ENCODE peak calls at places on chromosomes 1 and 21, in five cellular contexts. C, B, F, A and W are unnamed samples.

GRCh38 chr1:230251644-230252191 is 174.4 kb downstream of the PGBD5 start:
- DNase-seq in B (no peak), C (no peak), F (peak; percentile 69), A (no peak), W (no peak)

GRCh38 chr1:29833596-29833995 is 597.3 kb downstream of the PTPRU start:
- DNase-seq in B (peak; percentile 85), C (no peak), A (no peak), F (no peak), W (no peak)

GRCh38 chr1:11967028-11967547 is 13.2 kb upstream of the MFN2 start:
- DNase-seq in F (peak; percentile 63), A (no peak), B (peak; percentile 65), C (no peak), W (peak; percentile 53)

GRCh38 chr1:88472283-88472682 is 211.8 kb upstream of the PKN2 start:
- DNase-seq in F (no peak), A (no peak), B (no peak), C (no peak), W (no peak)

GRCh38 chr1:234774971-234775370 is 165.0 kb upstream of the IRF2BP2 start:
- DNase-seq in C (no peak), F (no peak), A (no peak), B (no peak), W (peak; percentile 77)

GRCh38 chr1:104932949-104933679 is 1183.4 kb downstream of the AMY1C start:
- DNase-seq in C (no peak), B (no peak), F (no peak), A (no peak), W (no peak)

GRCh38 chr21:44372616-44373015 is 19.2 kb downstream of the TRPM2 start:
- DNase-seq in F (no peak), A (no peak), B (no peak), C (no peak), W (no peak)

GRCh38 chr1:230068952-230069684 is 2.1 kb downstream of the GALNT2 start:
- DNase-seq in C (no peak), F (peak; percentile 41), A (no peak), B (peak; percentile 32), W (no peak)

GRCh38 chr1:32773018-32773763 is 44.0 kb downstream of the YARS1 start:
- DNase-seq in F (peak; percentile 90), B (peak; percentile 17), C (peak; percentile 76), A (peak; percentile 89), W (peak; percentile 68)

GRCh38 chr1:203274603-203275381 is 30.5 kb upstream of the BTG2 start:
- DNase-seq in C (peak; percentile 80), F (no peak), A (no peak), B (no peak), W (no peak)

GRCh38 chr1:13926556-13926955 is 226.6 kb downstream of the PRDM2 start:
- DNase-seq in C (no peak), B (no peak), F (no peak), A (no peak), W (no peak)

GRCh38 chr1:197618065-197618464 is 157.2 kb downstream of the DENND1B start:
- DNase-seq in B (peak; percentile 60), A (no peak), C (no peak), F (no peak), W (peak; percentile 23)

GRCh38 chr1:111251570-111251969 is 24.1 kb downstream of the CHI3L2 start:
- DNase-seq in F (no peak), C (no peak), A (no peak), B (no peak), W (no peak)

GRCh38 chr1:38586993-38587646 is 272.5 kb downstream of the RRAGC start:
- DNase-seq in A (peak; percentile 71), F (peak; percentile 80), B (no peak), C (no peak), W (peak; percentile 11)

GRCh38 chr21:38494688-38495087 is 3.6 kb downstream of the ERG start:
- DNase-seq in F (no peak), B (no peak), C (no peak), A (no peak), W (no peak)

GRCh38 chr1:38941527-38942019 is at the start of gene RHBDL2:
- DNase-seq in A (peak; percentile 78), F (no peak), B (no peak), C (peak; percentile 40), W (no peak)

GRCh38 chr21:46388896-46389295 is 64.9 kb downstream of the PCNT start:
- DNase-seq in F (no peak), C (no peak), B (no peak), A (no peak), W (no peak)

GRCh38 chr1:80656011-80656627 is 1144.6 kb upstream of the ADGRL2 start:
- DNase-seq in A (no peak), C (no peak), B (no peak), F (peak; percentile 11), W (peak; percentile 11)

GRCh38 chr1:3836421-3836820 is 20.6 kb downstream of the CEP104 start:
- DNase-seq in C (no peak), A (no peak), F (no peak), B (no peak), W (no peak)

GRCh38 chr1:33741749-33742148 is 122.1 kb upstream of the HMGB4 start:
- DNase-seq in B (no peak), F (no peak), C (no peak), A (no peak), W (no peak)

GRCh38 chr1:165629848-165630628 is 996 bp upstream of the MGST3 start:
- DNase-seq in F (no peak), A (no peak), C (no peak), B (peak; percentile 72), W (no peak)

GRCh38 chr1:207088731-207089626 is at the start of gene C4BPB:
- DNase-seq in A (no peak), C (no peak), F (no peak), B (no peak), W (peak; percentile 68)

GRCh38 chr1:214537872-214538473 is 13.4 kb downstream of the PTPN14 start:
- DNase-seq in F (no peak), B (no peak), C (no peak), A (no peak), W (no peak)

GRCh38 chr1:160169553-160170399 is 18.4 kb downstream of the ATP1A4 start:
- DNase-seq in A (no peak), C (no peak), F (peak; percentile 47), B (peak; percentile 84), W (no peak)

GRCh38 chr1:71651229-71651628 is 570.4 kb upstream of the ZRANB2 start:
- DNase-seq in B (no peak), F (no peak), A (no peak), C (no peak), W (no peak)